ENCODE peak calls at places on chromosomes 5 and 9, in four cellular contexts. M, Y, Z and U are unnamed samples.

GRCh38 chr9:132383462-132383883 is 23.2 kb downstream of the TTF1 start:
- DNase-seq in Z (no peak), Y (no peak), M (no peak), U (no peak)

GRCh38 chr9:136023401-136024225 is 62.4 kb upstream of the UBAC1 start:
- DNase-seq in Z (no peak), M (peak; percentile 11), Y (no peak), U (no peak)

GRCh38 chr5:94039101-94039500 is 297.7 kb upstream of the POU5F2 start:
- DNase-seq in M (no peak), Z (no peak), Y (no peak), U (no peak)

GRCh38 chr5:6705088-6705487 is 8.1 kb upstream of the TENT4A start:
- DNase-seq in Z (no peak), Y (no peak), M (no peak), U (no peak)

GRCh38 chr5:125595095-125595494 is 828.1 kb upstream of the GRAMD2B start:
- DNase-seq in M (no peak), Z (no peak), Y (no peak), U (no peak)

GRCh38 chr9:91255327-91255726 is 106.4 kb downstream of the AUH start:
- DNase-seq in Y (no peak), Z (no peak), M (no peak), U (no peak)

GRCh38 chr9:94925751-94926456 is 199.4 kb downstream of the AOPEP start:
- DNase-seq in Z (no peak), Y (no peak), M (no peak), U (no peak)

GRCh38 chr5:68378204-68378830 is 162.8 kb downstream of the PIK3R1 start:
- DNase-seq in Y (no peak), Z (no peak), M (no peak), U (no peak)

GRCh38 chr5:62649476-62650113 is 71.0 kb downstream of the LRRC70 start:
- DNase-seq in Y (no peak), M (no peak), Z (no peak), U (no peak)

GRCh38 chr5:92962752-92963151 is 618.3 kb downstream of the NR2F1-AS1 start:
- DNase-seq in Y (no peak), M (no peak), Z (no peak), U (no peak)

GRCh38 chr9:71767421-71768321 is 642 bp downstream of the CEMIP2 start:
- DNase-seq in M (no peak), Z (peak; percentile 31), Y (no peak), U (no peak)

GRCh38 chr5:53642006-53642405 is 81.6 kb downstream of the NDUFS4 start:
- DNase-seq in Z (no peak), Y (no peak), M (peak; percentile 45), U (no peak)

GRCh38 chr9:124254261-124254682 is 3.5 kb upstream of the NEK6 start:
- DNase-seq in Z (no peak), M (no peak), Y (no peak), U (no peak)

GRCh38 chr9:135468866-135469521 is 10.6 kb upstream of the PPP1R26 start:
- DNase-seq in M (no peak), Y (peak; percentile 77), Z (no peak), U (no peak)

GRCh38 chr9:113853333-113853732 is 22.8 kb upstream of the ZNF618 start:
- DNase-seq in M (no peak), Z (no peak), Y (peak; percentile 23), U (no peak)

GRCh38 chr5:175288048-175288621 is 155.8 kb downstream of the DRD1 start:
- DNase-seq in M (no peak), Y (peak; percentile 75), Z (no peak), U (no peak)

GRCh38 chr5:82107277-82107676 is 135.5 kb downstream of the ATG10 start:
- DNase-seq in Y (peak; percentile 30), Z (no peak), M (no peak), U (no peak)

GRCh38 chr9:87497604-87498045 is at the start of gene DAPK1:
- DNase-seq in Z (no peak), M (peak; percentile 44), Y (no peak), U (no peak)

GRCh38 chr5:16913840-16914435 is 22.1 kb downstream of the MYO10 start:
- DNase-seq in Y (no peak), M (no peak), Z (no peak), U (no peak)

GRCh38 chr5:148913985-148914421 is 87.6 kb downstream of the ADRB2 start:
- DNase-seq in Y (peak; percentile 96), M (peak; percentile 80), Z (no peak), U (no peak)

GRCh38 chr5:125526940-125527339 is 780.5 kb upstream of the ZNF608 start:
- DNase-seq in M (peak; percentile 16), Y (no peak), Z (no peak), U (no peak)

GRCh38 chr5:114544561-114544960 is 182.7 kb downstream of the KCNN2 start:
- DNase-seq in Z (no peak), Y (no peak), M (no peak), U (no peak)
- H3K9me3 ChIP-seq in Z (no peaks in the 10 kb centered on the region), Y (no peaks in the 10 kb centered on the region), M (no peaks in the 10 kb centered on the region), U (no peaks in the 10 kb centered on the region)

GRCh38 chr5:141306630-141307029 is 2.8 kb upstream of the SLC25A2 start:
- DNase-seq in Y (no peak), Z (no peak), M (no peak), U (no peak)

GRCh38 chr5:141298376-141298775 is 5.5 kb downstream of the SLC25A2 start:
- DNase-seq in Z (no peak), M (no peak), Y (no peak), U (no peak)

GRCh38 chr5:141303756-141304155 is at the start of gene SLC25A2:
- DNase-seq in Z (no peak), Y (no peak), M (no peak), U (no peak)
- H3K9me3 ChIP-seq in Z (peaks cover 25% of the 10 kb centered on the region), Y (no peaks in the 10 kb centered on the region), M (peaks cover 24% of the 10 kb centered on the region), U (peaks cover 18% of the 10 kb centered on the region)

DNA sequence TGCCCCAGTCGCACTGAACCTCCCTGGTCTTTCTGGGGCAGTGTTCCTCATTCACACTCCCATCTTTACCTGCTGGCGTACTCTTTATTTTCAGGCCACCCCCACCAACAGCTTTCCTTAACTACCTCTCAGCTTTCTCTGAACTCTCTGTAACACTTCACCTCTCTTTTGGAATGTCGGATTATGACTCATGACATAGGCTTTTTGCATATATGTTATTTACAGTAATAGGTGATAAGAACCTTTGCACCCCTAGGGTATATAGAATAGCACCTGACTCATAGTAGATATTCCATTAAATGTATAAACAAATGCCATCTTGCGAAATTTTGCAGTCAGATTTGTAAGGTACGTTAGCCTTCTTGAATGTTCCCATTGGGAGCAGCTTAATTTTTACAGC is 52.9 kb upstream of the MIER3 start:
- DNase-seq in Y (peak; percentile 88), M (peak; percentile 59), Z (no peak), U (no peak)
- H3K9me3 ChIP-seq in Y (no peaks in the 10 kb centered on the region), M (no peaks in the 10 kb centered on the region), Z (no peaks in the 10 kb centered on the region), U (no peaks in the 10 kb centered on the region)

DNA sequence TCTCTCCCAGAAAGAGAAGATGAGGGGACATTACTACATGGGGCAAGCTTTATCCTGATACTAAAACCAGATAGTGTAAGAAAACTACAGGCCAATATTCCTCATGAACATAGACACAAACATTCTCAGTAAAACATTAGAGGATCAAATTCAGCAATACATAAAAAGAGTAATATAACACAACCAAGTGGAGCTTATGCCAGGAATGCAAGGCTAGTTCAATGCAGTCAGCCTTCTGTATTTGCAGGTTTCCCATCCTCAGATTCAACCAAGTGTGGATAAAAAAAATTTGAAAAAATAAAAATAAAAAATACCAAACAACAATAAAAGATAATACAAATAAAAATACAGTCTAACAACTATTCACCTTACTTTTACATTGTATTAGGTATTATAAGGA is 31.3 kb downstream of the CCDC69 start:
- DNase-seq in Z (no peak), M (no peak), Y (no peak), U (no peak)
- H3K9me3 ChIP-seq in Z (no peaks in the 10 kb centered on the region), M (no peaks in the 10 kb centered on the region), Y (peaks cover 9% of the 10 kb centered on the region), U (no peaks in the 10 kb centered on the region)

GRCh38 chr9:40927851-40928802 is 200.4 kb downstream of the FOXD4L6 start:
- DNase-seq in M (no peak), Z (no peak), Y (no peak), U (no peak)

GRCh38 chr9:40928803-40929487 is 199.5 kb downstream of the FOXD4L6 start:
- DNase-seq in Y (no peak), M (no peak), Z (no peak), U (no peak)

GRCh38 chr9:40925149-40925548 is 203.3 kb downstream of the FOXD4L6 start:
- DNase-seq in Z (no peak), M (no peak), Y (no peak), U (no peak)

GRCh38 chr9:40926404-40927259 is 201.8 kb downstream of the FOXD4L6 start:
- DNase-seq in Z (no peak), Y (no peak), M (no peak), U (no peak)

GRCh38 chr9:40927260-40927631 is 201.2 kb downstream of the FOXD4L6 start:
- DNase-seq in Z (no peak), Y (no peak), M (no peak), U (no peak)
- H3K9me3 ChIP-seq in Z (peaks cover 34% of the 10 kb centered on the region), Y (no peaks in the 10 kb centered on the region), M (peaks cover 5% of the 10 kb centered on the region), U (peaks cover 56% of the 10 kb centered on the region)

DNA sequence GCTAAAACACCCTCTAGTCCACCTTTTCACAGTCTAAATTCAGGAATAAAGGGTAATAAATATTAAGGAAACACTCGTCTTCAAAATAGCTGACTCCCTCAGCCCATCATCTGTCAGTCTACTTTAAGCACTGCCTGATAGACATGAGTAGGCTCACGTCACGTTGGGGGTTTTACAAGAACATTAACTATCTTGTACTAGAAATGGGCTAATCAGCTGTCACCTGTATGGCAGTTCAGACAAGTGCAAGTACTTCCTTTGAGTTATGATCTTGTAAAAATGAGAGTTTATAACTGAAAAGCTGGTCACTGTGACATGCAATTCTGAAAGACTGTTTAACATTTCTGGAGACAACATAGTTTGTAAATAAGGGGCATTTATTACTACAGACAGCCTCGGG is 936.7 kb upstream of the CTNND2 start:
- DNase-seq in Y (no peak), Z (no peak), M (no peak), U (no peak)
- H3K9me3 ChIP-seq in Y (no peaks in the 10 kb centered on the region), Z (no peaks in the 10 kb centered on the region), M (no peaks in the 10 kb centered on the region), U (no peaks in the 10 kb centered on the region)

GRCh38 chr9:127411122-127411521 is 13.1 kb upstream of the ZNF79 start:
- DNase-seq in M (no peak), Y (no peak), Z (no peak), U (no peak)
- H3K9me3 ChIP-seq in M (no peaks in the 10 kb centered on the region), Y (no peaks in the 10 kb centered on the region), Z (no peaks in the 10 kb centered on the region), U (no peaks in the 10 kb centered on the region)

GRCh38 chr9:137352511-137353222 is 50.6 kb upstream of the NRARP start:
- DNase-seq in M (no peak), Y (no peak), Z (no peak), U (no peak)
- H3K9me3 ChIP-seq in M (peaks cover 25% of the 10 kb centered on the region), Y (peaks cover 4% of the 10 kb centered on the region), Z (peaks cover 5% of the 10 kb centered on the region), U (no peaks in the 10 kb centered on the region)

GRCh38 chr9:61665829-61666228 is 476.0 kb downstream of the SPATA31A7 start:
- DNase-seq in M (no peak), Z (no peak), Y (no peak), U (no peak)

GRCh38 chr9:61665330-61665751 is 475.5 kb downstream of the SPATA31A7 start:
- DNase-seq in Z (no peak), Y (no peak), M (no peak), U (no peak)

GRCh38 chr9:61667559-61668121 is 477.8 kb downstream of the SPATA31A7 start:
- DNase-seq in Y (no peak), Z (no peak), M (no peak), U (no peak)

GRCh38 chr9:61666310-61666709 is 476.5 kb downstream of the SPATA31A7 start:
- DNase-seq in M (no peak), Z (no peak), Y (no peak), U (no peak)

GRCh38 chr9:61666849-61667371 is 477.1 kb downstream of the SPATA31A7 start:
- DNase-seq in Y (no peak), M (no peak), Z (no peak), U (no peak)
- H3K9me3 ChIP-seq in Y (no peaks in the 10 kb centered on the region), M (peaks cover 30% of the 10 kb centered on the region), Z (no peaks in the 10 kb centered on the region), U (no peaks in the 10 kb centered on the region)